ENCODE peak calls at places on chromosome 17, in four cellular contexts. J, L, X and Y are unnamed samples.

GRCh38 chr17:79699386-79700036 is 31.2 kb upstream of the ENPP7 start:
- DNase-seq in X (no peak), J (no peak), L (no peak), Y (no peak)

GRCh38 chr17:79087428-79088143 is 13.0 kb downstream of the ENGASE start:
- DNase-seq in L (peak), J (peak), X (peak), Y (peak)

GRCh38 chr17:44197980-44198720 is 1.5 kb downstream of the ATXN7L3 start:
- DNase-seq in L (peak), X (peak), J (no peak), Y (peak)

GRCh38 chr17:79272666-79273219 is 198.1 kb downstream of the ENGASE start:
- DNase-seq in J (no peak), X (no peak), L (peak), Y (no peak)

GRCh38 chr17:64497565-64498035 is 746 bp upstream of the POLG2 start:
- DNase-seq in X (no peak), L (no peak), J (no peak), Y (no peak)

GRCh38 chr17:59105852-59106462 is 723 bp downstream of the TRIM37 start:
- DNase-seq in J (no peak), L (peak), X (peak), Y (peak)

GRCh38 chr17:37490638-37491614 is 1.2 kb downstream of the DUSP14 start:
- DNase-seq in J (peak), X (peak), L (peak), Y (no peak)

GRCh38 chr17:39450847-39451581 is at the start of gene MED1:
- DNase-seq in J (peak), X (peak), L (peak), Y (peak)

GRCh38 chr17:57772774-57773173 is 27.7 kb upstream of the CCDC182 start:
- DNase-seq in L (no peak), J (no peak), X (no peak), Y (no peak)

GRCh38 chr17:1021147-1021546 is 24.2 kb downstream of the TIMM22 start:
- DNase-seq in J (no peak), L (no peak), X (no peak), Y (no peak)

GRCh38 chr17:42112552-42113176 is at the start of gene DHX58:
- DNase-seq in X (peak), L (peak), J (no peak), Y (peak)

GRCh38 chr17:39196820-39197331 is 593 bp downstream of the CACNB1 start:
- DNase-seq in X (peak), J (no peak), L (peak), Y (no peak)

GRCh38 chr17:38786372-38786771 is 13.0 kb downstream of the PIP4K2B start:
- DNase-seq in L (no peak), X (no peak), J (no peak), Y (no peak)

GRCh38 chr17:67911038-67911782 is 85.1 kb downstream of the C17orf58 start:
- DNase-seq in X (no peak), L (no peak), J (no peak), Y (no peak)

GRCh38 chr17:64281962-64282752 is 19.1 kb upstream of the TEX2 start:
- DNase-seq in J (peak), X (peak), L (peak), Y (peak)

GRCh38 chr17:17709815-17710321 is 28.6 kb downstream of the RAI1 start:
- DNase-seq in J (no peak), X (no peak), L (no peak), Y (no peak)

GRCh38 chr17:72134560-72135399 is 14.0 kb downstream of the SOX9 start:
- DNase-seq in X (no peak), J (no peak), L (peak), Y (no peak)

GRCh38 chr17:18992454-18993130 is 12.0 kb downstream of the FAM83G start:
- DNase-seq in X (no peak), L (no peak), J (no peak), Y (peak)

GRCh38 chr17:17497065-17497844 is 1.1 kb upstream of the RASD1 start:
- DNase-seq in J (no peak), X (no peak), L (no peak), Y (no peak)

GRCh38 chr17:27558341-27558740 is 72.6 kb upstream of the LGALS9 start:
- DNase-seq in J (no peak), X (no peak), L (no peak), Y (no peak)

GRCh38 chr17:499836-500543 is 147.4 kb upstream of the RPH3AL start:
- DNase-seq in X (no peak), L (no peak), J (no peak), Y (peak)

GRCh38 chr17:1188812-1189211 is 9.0 kb upstream of the ABR start:
- DNase-seq in X (peak), J (no peak), L (peak), Y (no peak)

GRCh38 chr17:30600830-30601494 is 123.8 kb downstream of the GOSR1 start:
- DNase-seq in X (peak), J (peak), L (peak), Y (no peak)

GRCh38 chr17:34305606-34306005 is 13.6 kb upstream of the CCL8 start:
- DNase-seq in L (peak), X (no peak), J (no peak), Y (no peak)

GRCh38 chr17:53012364-53012763 is 810.4 kb upstream of the KIF2B start:
- DNase-seq in L (no peak), X (no peak), J (peak), Y (no peak)

DNA sequence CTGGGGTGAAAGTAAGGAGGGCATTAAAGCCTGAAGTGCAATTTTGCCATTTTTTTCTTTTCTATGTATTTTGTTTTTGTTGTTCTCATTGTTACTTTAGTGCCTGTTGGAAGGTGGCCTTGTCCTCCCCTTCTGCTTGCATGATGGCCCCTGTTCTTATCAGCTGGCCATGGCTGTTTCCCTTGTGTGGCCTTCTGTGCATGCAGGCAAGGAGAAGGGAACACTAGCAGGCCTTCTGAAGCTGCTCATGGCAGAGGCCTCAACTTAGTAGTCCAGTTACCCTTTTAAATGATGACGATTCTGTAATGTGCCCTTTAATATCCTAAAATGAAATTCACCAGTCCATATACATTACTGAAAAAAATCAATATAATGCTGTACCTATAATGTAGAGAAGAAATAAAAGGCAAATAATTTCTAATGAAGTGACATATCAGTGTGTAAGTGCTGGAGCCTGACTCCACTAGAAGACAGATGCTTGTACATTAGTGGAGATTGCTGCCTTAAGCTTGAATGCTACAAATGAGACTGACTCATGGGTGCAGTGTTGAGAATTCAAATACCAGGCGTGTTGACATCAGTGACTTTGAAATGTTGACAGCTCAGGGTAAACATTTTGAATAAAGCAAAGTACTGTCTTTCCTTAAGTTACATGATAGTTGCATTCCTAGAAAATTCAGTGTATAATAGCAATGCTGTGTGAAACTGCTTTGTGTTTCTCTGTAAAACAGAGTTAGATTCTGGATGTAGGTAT is 118.7 kb downstream of the SPECC1 start:
- DNase-seq in L (peak), J (no peak), X (no peak), Y (no peak)
- H3K4me3 ChIP-seq in L (no peak), J (no peak), X (no peak), Y (no peak)

GRCh38 chr17:55572139-55572538 is 60.9 kb upstream of the SMIM36 start:
- DNase-seq in L (no peak), J (no peak), X (no peak), Y (no peak)
- H3K4me3 ChIP-seq in L (no peak), J (no peak), X (no peak), Y (no peak)

GRCh38 chr17:7352559-7352889 is 562 bp downstream of the KCTD11 start:
- DNase-seq in X (no peak), J (no peak), L (no peak), Y (no peak)
- H3K4me3 ChIP-seq in X (peak), J (peak), L (peak), Y (no peak)

GRCh38 chr17:49997256-49997735 is 2.3 kb upstream of the DLX3 start:
- DNase-seq in J (no peak), L (no peak), X (no peak), Y (no peak)
- H3K4me3 ChIP-seq in J (no peak), L (no peak), X (no peak), Y (peak)

GRCh38 chr17:82294086-82294773 is 20.7 kb upstream of the CSNK1D start:
- DNase-seq in J (no peak), L (no peak), X (no peak), Y (no peak)
- H3K4me3 ChIP-seq in J (no peak), L (peak), X (peak), Y (peak)

DNA sequence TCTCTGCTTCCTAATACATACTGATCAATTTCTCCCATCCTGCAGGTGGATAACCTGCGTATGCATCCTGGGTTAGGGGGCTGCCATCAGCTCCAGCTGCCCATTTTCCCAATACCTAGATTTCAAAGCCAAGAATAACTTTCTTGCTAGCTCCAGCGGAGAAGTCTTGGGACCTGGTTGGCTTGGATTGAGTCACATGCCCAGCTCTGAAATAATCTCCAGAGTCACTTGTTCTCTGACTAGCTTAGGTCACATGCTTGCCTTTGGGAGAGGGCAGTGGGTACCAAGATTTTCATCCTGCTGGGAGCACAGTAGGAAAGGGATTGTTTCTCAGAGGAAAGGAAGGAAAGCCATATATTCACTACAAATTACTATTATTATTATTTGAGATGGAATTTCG is 70.0 kb upstream of the ELAC2 start:
- DNase-seq in L (no peak), J (no peak), X (no peak), Y (no peak)
- H3K4me3 ChIP-seq in L (no peak), J (no peak), X (no peak), Y (no peak)